ENCODE peak calls at places on chromosomes 16 and 17, in nine cellular contexts. H, I, F, J, K, N, L, R and Z are unnamed samples.

GRCh38 chr17:73194514-73195222 is 1.8 kb downstream of the COG1 start:
- DNase-seq in H (peak), I (no peak), K (no peak), J (no peak), R (no peak), L (no peak), F (no peak), N (no peak), Z (no peak)

GRCh38 chr16:73483076-73483791 is 435.3 kb upstream of the ZFHX3 start:
- DNase-seq in I (no peak), H (no peak), K (no peak), F (no peak), N (no peak), J (no peak), R (no peak), L (peak), Z (no peak)

GRCh38 chr16:80938035-80938927 is 68.4 kb downstream of the CMC2 start:
- DNase-seq in L (peak), H (peak), N (no peak), F (peak), J (peak), I (no peak), K (no peak), R (peak), Z (no peak)

GRCh38 chr16:53756329-53756996 is 52.5 kb downstream of the FTO start:
- DNase-seq in K (no peak), L (peak), J (no peak), R (peak), H (no peak), I (no peak), N (no peak), F (no peak), Z (no peak)

GRCh38 chr16:10579965-10580918 is at the start of gene EMP2:
- DNase-seq in H (peak), K (no peak), I (no peak), F (peak), J (peak), R (peak), N (peak), L (peak), Z (peak)

GRCh38 chr17:63433746-63434591 is 12.1 kb downstream of the CYB561 start:
- DNase-seq in F (no peak), N (peak), K (no peak), H (peak), R (peak), I (no peak), J (peak), L (no peak), Z (no peak)

GRCh38 chr17:31778538-31778937 is 80.5 kb downstream of the COPRS start:
- DNase-seq in H (no peak), N (no peak), L (no peak), J (no peak), R (peak), F (no peak), I (no peak), K (no peak), Z (no peak)

GRCh38 chr16:30092373-30093010 is 768 bp upstream of the TBX6 start:
- DNase-seq in R (no peak), L (peak), I (peak), N (peak), H (peak), J (peak), F (peak), K (no peak), Z (peak)

GRCh38 chr17:69506489-69506888 is 92.0 kb downstream of the MAP2K6 start:
- DNase-seq in N (no peak), J (no peak), I (no peak), K (no peak), R (no peak), F (peak), H (peak), L (peak), Z (no peak)

GRCh38 chr16:48862087-48862532 is 252.1 kb upstream of the N4BP1 start:
- DNase-seq in H (peak), L (peak), K (no peak), J (peak), I (no peak), R (peak), F (no peak), N (no peak), Z (no peak)

GRCh38 chr17:56891751-56892150 is 22.1 kb downstream of the TRIM25 start:
- DNase-seq in I (no peak), R (no peak), L (peak), J (no peak), N (no peak), H (no peak), K (no peak), F (no peak), Z (no peak)

GRCh38 chr17:77320046-77320445 is 179.3 kb downstream of the SEC14L1 start:
- DNase-seq in H (peak), N (no peak), R (no peak), F (no peak), J (peak), I (no peak), K (no peak), L (no peak), Z (no peak)

GRCh38 chr17:27257031-27257357 is 36.9 kb upstream of the WSB1 start:
- DNase-seq in F (no peak), R (no peak), K (no peak), I (no peak), H (no peak), L (no peak), N (no peak), J (no peak), Z (no peak)

GRCh38 chr16:77574867-77575619 is 140.2 kb upstream of the ADAMTS18 start:
- DNase-seq in R (no peak), L (no peak), I (no peak), H (no peak), F (no peak), J (no peak), N (no peak), K (no peak), Z (no peak)

GRCh38 chr16:68644715-68645493 is at the start of gene CDH3:
- DNase-seq in H (no peak), I (no peak), K (no peak), J (peak), N (no peak), L (peak), F (peak), R (no peak), Z (no peak)

GRCh38 chr16:49189286-49189685 is 92.4 kb downstream of the CBLN1 start:
- DNase-seq in I (no peak), K (no peak), H (no peak), F (no peak), N (no peak), R (peak), J (no peak), L (no peak), Z (no peak)

GRCh38 chr16:71383054-71383773 is 24.7 kb downstream of the CALB2 start:
- DNase-seq in H (peak), K (no peak), L (peak), I (no peak), R (no peak), N (no peak), F (no peak), J (no peak), Z (no peak)

GRCh38 chr17:17044846-17045561 is 2.7 kb downstream of the MPRIP start:
- DNase-seq in J (peak), I (no peak), R (peak), N (no peak), H (peak), F (no peak), L (no peak), K (no peak), Z (no peak)

GRCh38 chr17:78665952-78666920 is 89.0 kb upstream of the DNAH17 start:
- DNase-seq in K (no peak), F (peak), H (no peak), L (peak), J (peak), I (no peak), N (no peak), R (no peak), Z (no peak)

GRCh38 chr16:67862623-67863583 is 9.9 kb upstream of the EDC4 start:
- DNase-seq in L (no peak), H (no peak), N (peak), I (no peak), F (no peak), J (peak), K (no peak), R (no peak), Z (no peak)

GRCh38 chr17:4163951-4164350 is 21.0 kb downstream of the CYB5D2 start:
- DNase-seq in R (no peak), K (no peak), J (no peak), I (no peak), N (no peak), L (no peak), F (no peak), H (no peak), Z (no peak)

GRCh38 chr17:45355087-45355486 is 38.3 kb upstream of the MAP3K14 start:
- DNase-seq in J (no peak), F (peak), H (no peak), N (no peak), K (no peak), L (no peak), R (no peak), I (no peak), Z (no peak)

GRCh38 chr16:2486645-2487516 is 12.0 kb downstream of the TBC1D24 start:
- DNase-seq in N (peak), K (no peak), I (peak), L (peak), F (no peak), R (no peak), H (no peak), J (no peak), Z (no peak)

GRCh38 chr17:14793237-14793636 is 471.9 kb downstream of the PMP22 start:
- DNase-seq in I (no peak), K (no peak), J (no peak), F (no peak), N (no peak), H (peak), L (no peak), R (no peak), Z (no peak)